ENCODE peak calls at places on chromosome 14, in four cellular contexts. A, L, V and S are unnamed samples.

GRCh38 chr14:28763914-28764848 is 2.4 kb upstream of the FOXG1 start:
- DNase-seq in L (no peak), V (no peak), A (no peak), S (no peak)

GRCh38 chr14:103088921-103089320 is 4.9 kb downstream of the LBHD2 start:
- DNase-seq in A (no peak), L (no peak), V (no peak), S (no peak)

GRCh38 chr14:28461379-28461778 is 305.2 kb upstream of the FOXG1 start:
- DNase-seq in L (no peak), V (no peak), A (no peak), S (no peak)

GRCh38 chr14:77067632-77068514 is 30.2 kb upstream of the CIPC start:
- DNase-seq in V (peak), A (peak), L (peak), S (peak)

GRCh38 chr14:69005432-69006148 is 26.5 kb upstream of the ACTN1 start:
- DNase-seq in A (peak), L (no peak), V (peak), S (no peak)

GRCh38 chr14:56787530-56787929 is 22.7 kb downstream of the OTX2 start:
- DNase-seq in L (no peak), A (no peak), V (no peak), S (no peak)

GRCh38 chr14:21917699-21918436 is 244.2 kb upstream of the OR4E1 start:
- DNase-seq in V (peak), A (no peak), L (peak), S (no peak)

GRCh38 chr14:72780771-72781170 is 113.1 kb downstream of the DPF3 start:
- DNase-seq in V (no peak), L (no peak), A (no peak), S (no peak)

GRCh38 chr14:49497725-49498348 is 88.3 kb downstream of the RPS29 start:
- DNase-seq in L (no peak), V (no peak), A (no peak), S (no peak)

GRCh38 chr14:51545396-51545795 is 106.3 kb upstream of the FRMD6 start:
- DNase-seq in V (no peak), L (no peak), A (no peak), S (no peak)

GRCh38 chr14:95520346-95520745 is 3.9 kb upstream of the SYNE3 start:
- DNase-seq in V (no peak), A (no peak), L (no peak), S (no peak)

GRCh38 chr14:91267965-91268437 is 23.5 kb upstream of the GPR68 start:
- DNase-seq in V (no peak), L (no peak), A (no peak), S (no peak)

DNA sequence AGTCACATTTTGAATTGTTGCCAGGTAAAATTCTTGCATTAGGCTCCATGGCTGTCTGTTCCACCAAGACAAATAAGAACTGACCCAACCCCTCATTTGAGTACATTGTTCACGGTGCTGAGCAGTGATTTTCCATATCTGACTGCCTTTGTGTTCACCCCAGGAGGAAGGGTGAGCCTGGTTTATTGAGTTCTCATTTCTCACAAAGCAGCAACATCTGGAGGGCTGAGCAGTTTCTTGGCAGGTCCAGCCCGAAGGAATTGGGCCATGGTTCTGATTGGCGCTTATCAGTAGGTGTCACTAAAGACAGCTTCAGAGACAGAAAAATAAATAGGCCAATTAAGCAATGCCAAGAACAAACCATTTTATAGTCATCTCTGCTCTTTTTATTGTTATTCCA is 149.0 kb downstream of the BMP4 start:
- DNase-seq in A (no peak), V (no peak), L (no peak), S (no peak)
- TF ChIP-seq CTCF in A (no peak), V (no peak), L (no peak), S (no peak)

GRCh38 chr14:59428581-59429012 is 36.6 kb downstream of the GPR135 start:
- DNase-seq in V (no peak), L (no peak), A (no peak), S (no peak)
- TF ChIP-seq CTCF in V (peak), L (no peak), A (peak), S (no peak)

GRCh38 chr14:75880512-75880911 is 101.3 kb downstream of the TGFB3 start:
- DNase-seq in V (no peak), L (peak), A (no peak), S (no peak)
- TF ChIP-seq CTCF in V (no peak), L (no peak), A (no peak), S (no peak)

GRCh38 chr14:40784860-40785259 is 821.8 kb upstream of the LRFN5 start:
- DNase-seq in V (no peak), L (no peak), A (no peak), S (no peak)
- TF ChIP-seq CTCF in V (no peak), L (no peak), A (no peak), S (no peak)

DNA sequence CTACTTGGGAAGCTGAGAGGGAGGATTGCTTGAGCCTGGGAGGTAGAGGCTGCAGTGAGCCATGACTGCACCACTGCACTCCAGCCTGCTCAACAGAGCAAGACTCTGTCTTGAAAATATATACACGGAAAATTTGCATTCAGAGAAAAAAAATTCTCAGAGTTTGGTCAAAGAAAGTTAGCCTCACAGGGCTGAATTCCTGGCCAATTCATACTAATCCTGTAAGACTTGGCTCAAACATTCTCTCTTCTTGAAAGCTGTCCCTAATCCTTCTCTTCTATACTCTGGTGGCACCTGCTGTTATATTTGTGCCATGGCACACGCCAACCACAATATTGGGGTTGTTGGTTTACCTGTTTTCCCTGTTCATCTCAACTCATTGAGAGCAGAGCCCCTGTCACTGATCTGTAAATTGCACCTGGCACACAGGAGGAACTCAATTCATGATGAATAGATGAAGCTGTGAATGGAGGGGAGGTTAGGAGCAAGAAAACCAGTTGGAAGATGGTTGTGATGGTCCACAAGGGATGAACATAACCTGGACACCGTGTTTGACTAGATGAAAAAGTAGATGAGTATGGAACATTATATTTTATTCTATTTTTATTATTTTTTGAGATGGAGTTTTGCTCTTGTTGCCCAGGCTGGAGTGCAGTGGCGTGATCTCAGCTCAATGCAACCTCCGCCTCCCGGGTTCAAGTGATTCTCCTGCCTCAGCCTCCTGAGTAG is 36.8 kb upstream of the SPTSSA start:
- DNase-seq in A (no peak), L (no peak), V (no peak), S (no peak)
- TF ChIP-seq CTCF in A (peak), L (peak), V (no peak), S (no peak)

GRCh38 chr14:64636208-64636979 is 67.8 kb upstream of the PLEKHG3 start:
- DNase-seq in V (peak), A (peak), L (peak), S (peak)

GRCh38 chr14:64638625-64639024 is 65.6 kb upstream of the PLEKHG3 start:
- DNase-seq in A (no peak), L (no peak), V (no peak), S (no peak)

GRCh38 chr14:64639340-64639821 is 64.8 kb upstream of the PLEKHG3 start:
- DNase-seq in V (no peak), L (no peak), A (no peak), S (no peak)

GRCh38 chr14:64637735-64638473 is 66.3 kb upstream of the PLEKHG3 start:
- DNase-seq in L (no peak), V (no peak), A (no peak), S (no peak)

DNA sequence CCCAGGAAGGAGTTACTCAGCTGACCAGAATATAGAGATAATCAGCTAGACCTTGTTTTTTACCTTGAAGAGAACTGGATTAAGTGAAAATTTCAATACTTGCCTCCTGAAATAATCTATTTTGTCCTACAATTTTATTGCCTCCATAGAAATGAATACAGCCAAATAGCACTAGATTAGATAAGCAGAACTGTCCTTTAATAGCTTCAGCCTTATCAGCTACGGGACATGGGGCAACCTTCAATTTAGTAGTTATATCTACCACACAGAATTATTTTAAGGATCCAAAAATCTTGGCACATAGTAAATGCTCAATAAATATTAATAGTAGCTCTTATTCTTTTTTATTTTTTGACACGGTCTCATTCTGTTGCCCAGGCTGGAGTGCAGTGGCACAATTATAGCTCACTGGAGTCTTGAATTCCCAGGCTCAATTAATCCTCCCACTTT is 67.2 kb upstream of the PLEKHG3 start:
- DNase-seq in V (no peak), L (no peak), A (peak), S (no peak)
- TF ChIP-seq CTCF in V (no peak), L (no peak), A (no peak), S (peak)

DNA sequence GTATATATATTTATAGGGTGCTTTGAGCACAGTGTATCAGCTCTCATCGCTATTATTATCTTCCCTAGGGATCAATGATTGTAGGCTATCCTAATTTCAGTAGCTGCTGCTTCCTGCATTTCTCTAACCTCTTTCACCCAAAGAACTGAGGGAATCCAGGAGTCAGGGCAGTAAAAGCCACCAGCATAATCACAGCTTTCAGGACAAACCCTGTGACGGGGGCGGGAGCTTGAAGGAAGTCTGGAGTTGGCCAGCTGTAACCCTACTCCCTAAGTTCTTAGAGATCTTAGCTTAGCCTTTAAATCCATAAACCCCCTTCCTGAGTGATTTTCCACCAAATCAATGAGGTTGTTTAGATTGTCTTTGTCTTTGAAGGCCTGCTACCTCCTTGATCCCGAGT is 33.7 kb downstream of the FLVCR2 start:
- DNase-seq in V (no peak), L (no peak), A (no peak), S (no peak)
- TF ChIP-seq CTCF in V (no peak), L (no peak), A (no peak), S (no peak)

GRCh38 chr14:67517083-67517482 is 16.0 kb upstream of the PLEKHH1 start:
- DNase-seq in L (peak), V (no peak), A (peak), S (no peak)

GRCh38 chr14:67514650-67515385 is 18.3 kb upstream of the PLEKHH1 start:
- DNase-seq in A (peak), V (peak), L (peak), S (peak)

GRCh38 chr14:67514203-67514607 is 18.9 kb upstream of the PLEKHH1 start:
- DNase-seq in V (peak), A (no peak), L (no peak), S (no peak)

GRCh38 chr14:67516679-67517078 is 16.4 kb upstream of the PLEKHH1 start:
- DNase-seq in A (no peak), L (no peak), V (no peak), S (no peak)

GRCh38 chr14:67515386-67516079 is 17.6 kb upstream of the PLEKHH1 start:
- DNase-seq in A (no peak), V (no peak), L (peak), S (no peak)
- TF ChIP-seq CTCF in A (no peak), V (no peak), L (no peak), S (no peak)

GRCh38 chr14:43503508-43503907 is 1003.6 kb downstream of the FSCB start:
- DNase-seq in V (no peak), L (no peak), A (no peak), S (no peak)
- TF ChIP-seq CTCF in V (no peak), L (no peak), A (no peak), S (no peak)

DNA sequence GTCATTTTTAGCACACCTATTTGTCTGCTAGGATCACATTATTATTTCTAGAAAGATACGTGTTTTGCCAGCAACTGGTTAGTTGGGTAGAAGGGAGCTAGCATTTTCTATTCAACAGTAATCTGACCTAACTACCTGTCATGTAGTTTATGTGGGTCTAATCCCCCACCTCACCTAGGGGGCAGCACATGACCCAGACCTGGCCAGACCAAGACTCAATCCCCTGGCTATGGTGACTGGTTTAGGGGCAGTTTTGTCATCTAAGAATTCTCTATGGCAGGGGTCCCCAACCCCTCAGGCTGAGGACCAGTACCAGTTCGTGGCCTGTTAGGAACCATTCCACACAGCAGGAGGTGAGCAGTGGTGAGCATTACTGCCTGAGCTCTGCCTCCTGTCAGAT is 29.5 kb upstream of the EVL start:
- DNase-seq in A (no peak), V (no peak), L (no peak), S (no peak)
- TF ChIP-seq CTCF in A (no peak), V (no peak), L (no peak), S (no peak)